ENCODE peak calls at places on chromosomes 11 and 22, in ten cellular contexts. S, N, G, P, T, J, A, U, K and O are unnamed samples.
A peak's percentile ranks its signal among the peaks of the same experiment; 100 is the strongest.

GRCh38 chr22:49776891-49777290 is 50.8 kb downstream of the BRD1 start:
- DNase-seq in N (no peak), U (peak; percentile 38), P (no peak), A (peak; percentile 38), S (no peak), J (no peak), K (no peak), T (no peak), G (no peak), O (no peak)

GRCh38 chr11:74566386-74566960 is 25.9 kb upstream of the POLD3 start:
- DNase-seq in N (no peak), P (no peak), T (no peak), K (no peak), A (no peak), J (no peak), G (no peak), U (no peak), S (no peak), O (no peak)

GRCh38 chr11:12244156-12244555 is 133.2 kb upstream of the PARVA start:
- DNase-seq in K (no peak), N (no peak), S (no peak), U (no peak), P (no peak), A (no peak), T (no peak), J (no peak), G (no peak), O (no peak)

GRCh38 chr22:49765091-49765771 is 62.4 kb downstream of the BRD1 start:
- DNase-seq in A (peak; percentile 40), P (no peak), N (peak; percentile 46), K (no peak), S (no peak), G (no peak), J (no peak), T (no peak), U (peak; percentile 37), O (no peak)

GRCh38 chr11:67270256-67271211 is 4.3 kb downstream of the GRK2 start:
- DNase-seq in J (no peak), T (peak; percentile 77), A (peak; percentile 82), N (no peak), G (no peak), U (peak; percentile 77), S (peak; percentile 34), P (no peak), K (peak; percentile 58), O (no peak)

GRCh38 chr11:22991196-22991595 is 130.9 kb upstream of the CCDC179 start:
- DNase-seq in K (no peak), T (no peak), U (no peak), N (no peak), P (no peak), G (no peak), S (no peak), A (no peak), J (no peak), O (no peak)

GRCh38 chr11:69637956-69638871 is 2.7 kb upstream of the CCND1 start:
- DNase-seq in A (peak; percentile 68), K (no peak), S (no peak), P (peak; percentile 77), N (no peak), G (no peak), T (peak; percentile 88), U (peak; percentile 53), J (no peak), O (no peak)

GRCh38 chr22:50010676-50011446 is 1.7 kb downstream of the IL17REL start:
- DNase-seq in N (no peak), T (no peak), U (no peak), K (no peak), S (no peak), J (no peak), G (no peak), P (no peak), A (peak; percentile 51), O (peak; percentile 53)

GRCh38 chr11:71080239-71081097 is 171.9 kb downstream of the SHANK2 start:
- DNase-seq in J (peak; percentile 63), G (peak; percentile 65), P (peak; percentile 75), T (peak; percentile 92), U (no peak), S (no peak), K (peak; percentile 47), N (no peak), A (no peak), O (no peak)

GRCh38 chr11:126442523-126442922 is 87.0 kb downstream of the ST3GAL4 start:
- DNase-seq in S (no peak), K (no peak), U (no peak), J (no peak), T (no peak), P (no peak), N (no peak), A (no peak), G (no peak), O (no peak)

GRCh38 chr11:108916290-108916689 is 251.4 kb downstream of the DDX10 start:
- DNase-seq in P (no peak), J (no peak), N (no peak), U (no peak), G (no peak), A (no peak), S (no peak), K (no peak), T (no peak), O (no peak)

GRCh38 chr11:124069429-124070401 is 28.6 kb upstream of the OR10G7 start:
- DNase-seq in J (peak; percentile 44), N (no peak), U (no peak), S (no peak), T (peak; percentile 86), G (no peak), A (peak; percentile 58), P (peak; percentile 41), K (no peak), O (no peak)

DNA sequence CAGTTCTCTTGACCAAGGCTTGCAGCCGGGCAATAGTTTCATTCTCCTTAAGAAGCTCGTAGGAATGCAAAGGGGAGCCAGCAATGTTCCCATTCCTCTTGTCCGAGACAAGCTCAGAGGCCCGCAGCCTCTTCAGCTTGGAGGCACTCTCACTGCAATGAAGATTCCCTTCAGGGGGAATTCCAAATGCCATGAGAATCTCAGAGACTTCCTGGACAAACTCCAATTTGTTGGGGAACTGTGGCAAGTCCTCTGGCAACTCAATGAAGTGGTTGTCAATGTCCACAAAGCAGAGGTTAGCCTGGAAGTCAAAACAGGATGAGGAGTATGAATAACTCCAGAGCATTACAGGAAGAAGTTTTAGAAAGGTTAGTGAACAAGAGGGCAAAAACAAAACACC is 84.4 kb downstream of the DENND5A start:
- DNase-seq in K (no peak), N (no peak), S (no peak), T (no peak), P (no peak), G (no peak), J (no peak), U (no peak), A (no peak), O (no peak)
- H3K36me3 ChIP-seq in K (peaks cover 58% of the 10 kb centered on the region), N (peaks cover 16% of the 10 kb centered on the region), S (no peaks in the 10 kb centered on the region), T (peaks cover 11% of the 10 kb centered on the region), P (peaks cover 16% of the 10 kb centered on the region), G (no peaks in the 10 kb centered on the region), J (peaks cover 7% of the 10 kb centered on the region), U (peaks cover 71% of the 10 kb centered on the region), A (no peaks in the 10 kb centered on the region), O (peaks cover 12% of the 10 kb centered on the region)

GRCh38 chr11:65739022-65739421 is 18.4 kb upstream of the RNASEH2C start:
- DNase-seq in S (no peak), N (no peak), T (no peak), J (no peak), P (no peak), G (no peak), U (no peak), A (no peak), K (no peak), O (no peak)
- H3K4me3 ChIP-seq in S (no peak overlapping the region), N (no peak overlapping the region), T (no peak overlapping the region), J (no peak overlapping the region), P (no peak overlapping the region), G (no peak overlapping the region), U (no peak overlapping the region), A (no peak overlapping the region), K (no peak overlapping the region), O (no peak overlapping the region)

GRCh38 chr11:72864692-72865655 is 50.8 kb downstream of the ATG16L2 start:
- DNase-seq in G (no peak), N (no peak), S (no peak), U (no peak), A (no peak), T (no peak), P (no peak), J (no peak), K (no peak), O (no peak)

GRCh38 chr11:72860010-72860409 is 45.8 kb downstream of the ATG16L2 start:
- DNase-seq in U (no peak), S (no peak), A (no peak), T (no peak), P (no peak), G (no peak), J (no peak), K (no peak), N (no peak), O (no peak)

GRCh38 chr11:72856551-72857342 is 42.5 kb downstream of the ATG16L2 start:
- DNase-seq in G (no peak), S (no peak), T (no peak), N (no peak), U (no peak), A (no peak), J (no peak), K (no peak), P (no peak), O (no peak)

GRCh38 chr11:72863091-72863490 is 48.9 kb downstream of the ATG16L2 start:
- DNase-seq in T (no peak), N (no peak), U (no peak), P (no peak), J (no peak), K (no peak), A (no peak), G (no peak), S (no peak), O (no peak)

GRCh38 chr11:72860592-72860991 is 46.4 kb downstream of the ATG16L2 start:
- DNase-seq in K (no peak), N (no peak), S (no peak), G (no peak), A (no peak), P (no peak), J (no peak), T (no peak), U (no peak), O (no peak)
- H3K36me3 ChIP-seq in K (peaks cover 34% of the 10 kb centered on the region), N (no peaks in the 10 kb centered on the region), S (no peaks in the 10 kb centered on the region), G (no peaks in the 10 kb centered on the region), A (no peaks in the 10 kb centered on the region), P (no peaks in the 10 kb centered on the region), J (peaks cover 4% of the 10 kb centered on the region), T (no peaks in the 10 kb centered on the region), U (peaks cover 4% of the 10 kb centered on the region), O (no peaks in the 10 kb centered on the region)

GRCh38 chr11:64770120-64770519 is 8.2 kb downstream of the SF1 start:
- DNase-seq in K (no peak), U (no peak), G (no peak), S (no peak), P (no peak), A (peak; percentile 33), N (no peak), T (no peak), J (no peak), O (no peak)
- H3K4me3 ChIP-seq in K (no peak overlapping the region), U (no peak overlapping the region), G (no peak overlapping the region), S (no peak overlapping the region), P (no peak overlapping the region), A (no peak overlapping the region), N (no peak overlapping the region), T (no peak overlapping the region), J (no peak overlapping the region), O (no peak overlapping the region)

GRCh38 chr22:19057999-19058491 is 64.2 kb downstream of the DGCR2 start:
- DNase-seq in G (no peak), K (no peak), P (no peak), N (peak; percentile 43), J (no peak), U (peak; percentile 6), T (no peak), A (no peak), S (no peak), O (no peak)
- H3K36me3 ChIP-seq in G (no peaks in the 10 kb centered on the region), K (peaks cover 8% of the 10 kb centered on the region), P (peaks cover 39% of the 10 kb centered on the region), N (peaks cover 66% of the 10 kb centered on the region), J (peaks cover 60% of the 10 kb centered on the region), U (peaks cover 93% of the 10 kb centered on the region), T (no peaks in the 10 kb centered on the region), A (peaks cover 4% of the 10 kb centered on the region), S (no peaks in the 10 kb centered on the region), O (peaks cover 37% of the 10 kb centered on the region)